ENCODE peak calls at places on chromosomes 13 and 19, in six cellular contexts. One of them, this sample, is unnamed. For H3K4me1, the result is how much of the 10 kb centered on the place peaks cover.

GRCh38 chr19:13022859-13023636 is 27.8 kb downstream of the NFIX start:
- DNase-seq in tibial artery: peak
- DNase-seq in IMR-90: peak
- DNase-seq in uterus: peak
- DNase-seq in Panc1: no peak
- DNase-seq in transverse colon: peak
- DNase-seq in this sample: no peak

GRCh38 chr19:41265376-41266153 is 1.4 kb downstream of the HNRNPUL1 start:
- DNase-seq in uterus: no peak
- DNase-seq in IMR-90: peak
- DNase-seq in transverse colon: peak
- DNase-seq in Panc1: no peak
- DNase-seq in tibial artery: no peak
- DNase-seq in this sample: no peak

GRCh38 chr19:39104104-39104708 is 20.0 kb downstream of the ACP7 start:
- DNase-seq in transverse colon: no peak
- DNase-seq in Panc1: no peak
- DNase-seq in uterus: no peak
- DNase-seq in tibial artery: no peak
- DNase-seq in IMR-90: no peak
- DNase-seq in this sample: no peak

GRCh38 chr19:55711719-55712118 is 26.5 kb downstream of the NLRP9 start:
- DNase-seq in tibial artery: no peak
- DNase-seq in Panc1: no peak
- DNase-seq in transverse colon: no peak
- DNase-seq in uterus: no peak
- DNase-seq in IMR-90: no peak
- DNase-seq in this sample: no peak

GRCh38 chr13:98215508-98215907 is 38.4 kb upstream of the RNF113B start:
- DNase-seq in tibial artery: no peak
- DNase-seq in IMR-90: no peak
- DNase-seq in transverse colon: no peak
- DNase-seq in Panc1: no peak
- DNase-seq in uterus: no peak
- DNase-seq in this sample: no peak

GRCh38 chr13:18232994-18233782 is 948.4 kb downstream of the TUBA3C start:
- DNase-seq in transverse colon: no peak
- DNase-seq in IMR-90: no peak
- DNase-seq in tibial artery: no peak
- DNase-seq in uterus: no peak
- DNase-seq in Panc1: no peak
- DNase-seq in this sample: no peak

GRCh38 chr19:8334458-8335342 is 8.4 kb downstream of the KANK3 start:
- DNase-seq in tibial artery: no peak
- DNase-seq in transverse colon: peak
- DNase-seq in uterus: no peak
- DNase-seq in Panc1: no peak
- DNase-seq in IMR-90: peak
- DNase-seq in this sample: no peak

GRCh38 chr13:31050486-31051400 is 111.0 kb downstream of the HSPH1 start:
- DNase-seq in tibial artery: no peak
- DNase-seq in transverse colon: no peak
- DNase-seq in Panc1: no peak
- DNase-seq in IMR-90: peak
- DNase-seq in uterus: no peak
- DNase-seq in this sample: no peak

GRCh38 chr19:35327642-35328041 is 1.3 kb upstream of the CD22 start:
- DNase-seq in Panc1: no peak
- DNase-seq in uterus: no peak
- DNase-seq in transverse colon: no peak
- DNase-seq in IMR-90: no peak
- DNase-seq in tibial artery: no peak
- DNase-seq in this sample: no peak

GRCh38 chr19:35331551-35332214 is 2.7 kb downstream of the CD22 start:
- DNase-seq in transverse colon: no peak
- DNase-seq in IMR-90: no peak
- DNase-seq in Panc1: no peak
- DNase-seq in uterus: no peak
- DNase-seq in tibial artery: no peak
- DNase-seq in this sample: no peak

GRCh38 chr19:35330475-35330874 is 1.5 kb downstream of the CD22 start:
- DNase-seq in IMR-90: no peak
- DNase-seq in tibial artery: no peak
- DNase-seq in transverse colon: peak
- DNase-seq in Panc1: no peak
- DNase-seq in uterus: no peak
- DNase-seq in this sample: no peak

GRCh38 chr19:35328851-35329285 is at the start of gene CD22:
- DNase-seq in transverse colon: no peak
- DNase-seq in Panc1: no peak
- DNase-seq in uterus: no peak
- DNase-seq in tibial artery: no peak
- DNase-seq in IMR-90: no peak
- DNase-seq in this sample: no peak

GRCh38 chr19:35329323-35329722 is 336 bp downstream of the CD22 start:
- DNase-seq in IMR-90: no peak
- DNase-seq in Panc1: no peak
- DNase-seq in uterus: no peak
- DNase-seq in tibial artery: no peak
- DNase-seq in transverse colon: no peak
- DNase-seq in this sample: no peak
- H3K4me1 ChIP-seq in IMR-90: under half
- H3K4me1 ChIP-seq in Panc1: under half
- H3K4me1 ChIP-seq in uterus: under half
- H3K4me1 ChIP-seq in tibial artery: under half
- H3K4me1 ChIP-seq in transverse colon: under half
- H3K4me1 ChIP-seq in this sample: under half

GRCh38 chr13:51549593-51549992 is 34.7 kb upstream of the WDFY2 start:
- DNase-seq in tibial artery: no peak
- DNase-seq in transverse colon: no peak
- DNase-seq in Panc1: no peak
- DNase-seq in uterus: no peak
- DNase-seq in IMR-90: no peak
- DNase-seq in this sample: no peak
- H3K27ac ChIP-seq in tibial artery: no peak
- H3K27ac ChIP-seq in transverse colon: no peak
- H3K27ac ChIP-seq in Panc1: no peak
- H3K27ac ChIP-seq in uterus: no peak
- H3K27ac ChIP-seq in IMR-90: no peak
- H3K27ac ChIP-seq in this sample: no peak

GRCh38 chr19:34300380-34300779 is 46.0 kb downstream of the GARRE1 start:
- DNase-seq in tibial artery: no peak
- DNase-seq in transverse colon: peak
- DNase-seq in uterus: no peak
- DNase-seq in IMR-90: no peak
- DNase-seq in Panc1: no peak
- DNase-seq in this sample: no peak

GRCh38 chr19:34295103-34295502 is 40.7 kb downstream of the GARRE1 start:
- DNase-seq in tibial artery: no peak
- DNase-seq in uterus: no peak
- DNase-seq in transverse colon: no peak
- DNase-seq in IMR-90: no peak
- DNase-seq in Panc1: no peak
- DNase-seq in this sample: no peak

GRCh38 chr19:34299576-34299975 is 45.2 kb downstream of the GARRE1 start:
- DNase-seq in transverse colon: no peak
- DNase-seq in IMR-90: no peak
- DNase-seq in tibial artery: no peak
- DNase-seq in Panc1: no peak
- DNase-seq in uterus: no peak
- DNase-seq in this sample: no peak

GRCh38 chr19:34300962-34301361 is 46.6 kb downstream of the GARRE1 start:
- DNase-seq in uterus: no peak
- DNase-seq in Panc1: no peak
- DNase-seq in tibial artery: no peak
- DNase-seq in transverse colon: peak
- DNase-seq in IMR-90: no peak
- DNase-seq in this sample: no peak

GRCh38 chr19:34298891-34299510 is 44.6 kb downstream of the GARRE1 start:
- DNase-seq in Panc1: no peak
- DNase-seq in tibial artery: no peak
- DNase-seq in IMR-90: no peak
- DNase-seq in transverse colon: peak
- DNase-seq in uterus: no peak
- DNase-seq in this sample: no peak
- H3K4me3 ChIP-seq in Panc1: no peak
- H3K4me3 ChIP-seq in tibial artery: no peak
- H3K4me3 ChIP-seq in IMR-90: no peak
- H3K4me3 ChIP-seq in transverse colon: no peak
- H3K4me3 ChIP-seq in uterus: no peak
- H3K4me3 ChIP-seq in this sample: no peak

GRCh38 chr13:112744306-112745021 is 54.6 kb downstream of the ATP11A start:
- DNase-seq in transverse colon: no peak
- DNase-seq in IMR-90: peak
- DNase-seq in Panc1: no peak
- DNase-seq in uterus: no peak
- DNase-seq in tibial artery: no peak
- DNase-seq in this sample: no peak
- H3K4me1 ChIP-seq in transverse colon: under half
- H3K4me1 ChIP-seq in IMR-90: under half
- H3K4me1 ChIP-seq in Panc1: under half
- H3K4me1 ChIP-seq in uterus: under half
- H3K4me1 ChIP-seq in tibial artery: under half
- H3K4me1 ChIP-seq in this sample: under half

GRCh38 chr19:49415810-49416200 is 7.4 kb downstream of the PTH2 start:
- DNase-seq in transverse colon: no peak
- DNase-seq in IMR-90: no peak
- DNase-seq in tibial artery: no peak
- DNase-seq in uterus: no peak
- DNase-seq in Panc1: no peak
- DNase-seq in this sample: no peak
- H3K27ac ChIP-seq in transverse colon: no peak
- H3K27ac ChIP-seq in IMR-90: no peak
- H3K27ac ChIP-seq in tibial artery: no peak
- H3K27ac ChIP-seq in uterus: no peak
- H3K27ac ChIP-seq in Panc1: no peak
- H3K27ac ChIP-seq in this sample: no peak

GRCh38 chr13:80881495-80882482 is 540.9 kb upstream of the SPRY2 start:
- DNase-seq in tibial artery: no peak
- DNase-seq in IMR-90: no peak
- DNase-seq in uterus: no peak
- DNase-seq in Panc1: no peak
- DNase-seq in transverse colon: no peak
- DNase-seq in this sample: no peak

GRCh38 chr13:80873589-80873988 is 532.7 kb upstream of the SPRY2 start:
- DNase-seq in uterus: no peak
- DNase-seq in transverse colon: no peak
- DNase-seq in Panc1: no peak
- DNase-seq in tibial artery: no peak
- DNase-seq in IMR-90: no peak
- DNase-seq in this sample: no peak

GRCh38 chr13:80877209-80877943 is 536.5 kb upstream of the SPRY2 start:
- DNase-seq in IMR-90: no peak
- DNase-seq in Panc1: no peak
- DNase-seq in uterus: no peak
- DNase-seq in transverse colon: no peak
- DNase-seq in tibial artery: no peak
- DNase-seq in this sample: no peak

GRCh38 chr13:80883545-80883944 is 542.6 kb upstream of the SPRY2 start:
- DNase-seq in uterus: no peak
- DNase-seq in transverse colon: no peak
- DNase-seq in Panc1: no peak
- DNase-seq in tibial artery: no peak
- DNase-seq in IMR-90: no peak
- DNase-seq in this sample: no peak

GRCh38 chr13:80877944-80878241 is 537.0 kb upstream of the SPRY2 start:
- DNase-seq in IMR-90: no peak
- DNase-seq in transverse colon: no peak
- DNase-seq in uterus: no peak
- DNase-seq in Panc1: no peak
- DNase-seq in tibial artery: no peak
- DNase-seq in this sample: no peak
- H3K4me3 ChIP-seq in IMR-90: no peak
- H3K4me3 ChIP-seq in transverse colon: no peak
- H3K4me3 ChIP-seq in uterus: no peak
- H3K4me3 ChIP-seq in Panc1: no peak
- H3K4me3 ChIP-seq in tibial artery: no peak
- H3K4me3 ChIP-seq in this sample: no peak